ENCODE peak calls at places on chromosomes 1 and 21, in six cellular contexts. L, T, C, P, S and Y are unnamed samples.

GRCh38 chr1:19925342-19926070 is 2.1 kb upstream of the PLA2G2E start:
- DNase-seq in L (no peak), T (no peak), C (peak; percentile 98), P (no peak), S (no peak), Y (no peak)

GRCh38 chr1:234973426-234974250 is 155.0 kb downstream of the TOMM20 start:
- DNase-seq in L (no peak), T (no peak), C (no peak), P (no peak), S (no peak), Y (no peak)

GRCh38 chr21:36694593-36695282 is 4.2 kb upstream of the SIM2 start:
- DNase-seq in L (peak; percentile 10), T (no peak), C (no peak), P (peak; percentile 51), S (no peak), Y (no peak)

GRCh38 chr1:147669475-147670318 is 627 bp downstream of the ACP6 start:
- DNase-seq in L (peak; percentile 29), T (no peak), C (peak; percentile 39), P (peak; percentile 77), S (no peak), Y (peak; percentile 29)

GRCh38 chr1:21852282-21853129 is 40.4 kb downstream of the LDLRAD2 start:
- DNase-seq in L (peak; percentile 86), T (peak; percentile 54), C (no peak), P (no peak), S (no peak), Y (peak; percentile 69)

GRCh38 chr1:58768971-58769808 is 14.7 kb downstream of the JUN start:
- DNase-seq in L (no peak), T (no peak), C (peak; percentile 56), P (peak; percentile 98), S (peak; percentile 74), Y (no peak)

GRCh38 chr1:89896105-89896942 is 75.5 kb downstream of the LRRC8D start:
- DNase-seq in L (no peak), T (no peak), C (no peak), P (no peak), S (peak; percentile 89), Y (no peak)

GRCh38 chr1:183270541-183271141 is 84.6 kb downstream of the LAMC2 start:
- DNase-seq in L (no peak), T (no peak), C (no peak), P (no peak), S (no peak), Y (no peak)

GRCh38 chr1:222654849-222655248 is 37.0 kb downstream of the MIA3 start:
- DNase-seq in L (peak; percentile 22), T (peak; percentile 72), C (no peak), P (no peak), S (no peak), Y (no peak)

GRCh38 chr1:56151402-56151801 is 428.0 kb downstream of the PLPP3 start:
- DNase-seq in L (no peak), T (no peak), C (no peak), P (no peak), S (no peak), Y (no peak)

GRCh38 chr1:178004926-178005391 is 35.1 kb upstream of the SEC16B start:
- DNase-seq in L (no peak), T (no peak), C (no peak), P (no peak), S (no peak), Y (no peak)

GRCh38 chr1:24735619-24736375 is 9.4 kb upstream of the CLIC4 start:
- DNase-seq in L (no peak), T (no peak), C (no peak), P (no peak), S (no peak), Y (no peak)

GRCh38 chr1:50852889-50853288 is 107.2 kb downstream of the FAF1 start:
- DNase-seq in L (no peak), T (no peak), C (no peak), P (no peak), S (no peak), Y (no peak)

GRCh38 chr21:34061983-34062382 is 11.4 kb upstream of the MRPS6 start:
- DNase-seq in L (no peak), T (no peak), C (no peak), P (no peak), S (peak; percentile 76), Y (no peak)

GRCh38 chr21:33028759-33029511 is 3.2 kb downstream of the OLIG2 start:
- DNase-seq in L (no peak), T (no peak), C (no peak), P (peak; percentile 48), S (no peak), Y (no peak)

GRCh38 chr1:114670083-114671010 is 498 bp upstream of the DENND2C start:
- DNase-seq in L (peak; percentile 87), T (peak; percentile 33), C (peak; percentile 81), P (peak; percentile 90), S (peak; percentile 100), Y (peak; percentile 85)

GRCh38 chr1:178267646-178268094 is 173.8 kb downstream of the RASAL2 start:
- DNase-seq in L (no peak), T (no peak), C (no peak), P (no peak), S (no peak), Y (no peak)

GRCh38 chr1:201648066-201648910 is 109.4 kb downstream of the NAV1 start:
- DNase-seq in L (no peak), T (no peak), C (no peak), P (peak; percentile 71), S (peak; percentile 76), Y (no peak)

GRCh38 chr1:215360786-215361185 is 206.3 kb upstream of the KCTD3 start:
- DNase-seq in L (no peak), T (no peak), C (no peak), P (no peak), S (no peak), Y (no peak)

GRCh38 chr1:5108740-5109139 is 454.3 kb downstream of the AJAP1 start:
- DNase-seq in L (no peak), T (no peak), C (no peak), P (no peak), S (no peak), Y (no peak)

GRCh38 chr21:42404534-42404933 is 832 bp downstream of the UBASH3A start:
- DNase-seq in L (no peak), T (no peak), C (no peak), P (no peak), S (no peak), Y (no peak)

GRCh38 chr1:24742090-24742938 is 2.9 kb upstream of the CLIC4 start:
- DNase-seq in L (no peak), T (no peak), C (peak; percentile 39), P (no peak), S (peak; percentile 53), Y (no peak)

GRCh38 chr21:41378849-41379248 is 17.0 kb downstream of the MX2 start:
- DNase-seq in L (no peak), T (no peak), C (no peak), P (no peak), S (no peak), Y (no peak)

GRCh38 chr21:32499249-32500055 is 85.9 kb downstream of the TCP10L start:
- DNase-seq in L (no peak), T (no peak), C (no peak), P (no peak), S (no peak), Y (no peak)

GRCh38 chr1:218686258-218686657 is 341.1 kb downstream of the TGFB2 start:
- DNase-seq in L (no peak), T (no peak), C (no peak), P (no peak), S (no peak), Y (no peak)

GRCh38 chr1:173392895-173393654 is 84.1 kb upstream of the PRDX6 start:
- DNase-seq in L (no peak), T (no peak), C (no peak), P (no peak), S (no peak), Y (no peak)

GRCh38 chr1:25642710-25643109 is 26.1 kb downstream of the MAN1C1 start:
- DNase-seq in L (peak; percentile 42), T (peak; percentile 44), C (no peak), P (peak; percentile 10), S (no peak), Y (no peak)

GRCh38 chr1:101203812-101204540 is 32.8 kb upstream of the S1PR1 start:
- DNase-seq in L (no peak), T (no peak), C (no peak), P (no peak), S (no peak), Y (no peak)

GRCh38 chr1:234409328-234409727 is 36.1 kb downstream of the COA6 start:
- DNase-seq in L (no peak), T (no peak), C (no peak), P (no peak), S (no peak), Y (no peak)

GRCh38 chr1:59292557-59292956 is 4.3 kb upstream of the FGGY start:
- DNase-seq in L (no peak), T (peak; percentile 34), C (peak; percentile 84), P (no peak), S (no peak), Y (no peak)

GRCh38 chr1:34597877-34598514 is 156.9 kb upstream of the GJB5 start:
- DNase-seq in L (peak; percentile 58), T (peak; percentile 41), C (peak; percentile 32), P (peak; percentile 96), S (peak; percentile 78), Y (peak; percentile 55)

GRCh38 chr1:27003745-27004470 is 8.7 kb downstream of the TENT5B start:
- DNase-seq in L (no peak), T (no peak), C (peak; percentile 85), P (peak; percentile 56), S (no peak), Y (no peak)
- TF ChIP-seq POLR2A in L (no peak), T (no peak), C (no peak), P (peak; percentile 15), S (no peak), Y (no peak)

GRCh38 chr1:41361028-41361494 is at the start of gene FOXO6:
- DNase-seq in L (peak; percentile 96), T (peak; percentile 49), C (peak; percentile 92), P (peak; percentile 99), S (peak; percentile 100), Y (peak; percentile 98)
- TF ChIP-seq POLR2AphosphoS5 in L (no peak), T (no peak), C (no peak), P (no peak), S (no peak), Y (no peak)

GRCh38 chr1:230548357-230548756 is 93.9 kb upstream of the COG2 start:
- DNase-seq in L (no peak), T (no peak), C (no peak), P (no peak), S (no peak), Y (no peak)
- TF ChIP-seq TAF1 in L (no peak), T (no peak), C (no peak), P (no peak), S (no peak), Y (no peak)

DNA sequence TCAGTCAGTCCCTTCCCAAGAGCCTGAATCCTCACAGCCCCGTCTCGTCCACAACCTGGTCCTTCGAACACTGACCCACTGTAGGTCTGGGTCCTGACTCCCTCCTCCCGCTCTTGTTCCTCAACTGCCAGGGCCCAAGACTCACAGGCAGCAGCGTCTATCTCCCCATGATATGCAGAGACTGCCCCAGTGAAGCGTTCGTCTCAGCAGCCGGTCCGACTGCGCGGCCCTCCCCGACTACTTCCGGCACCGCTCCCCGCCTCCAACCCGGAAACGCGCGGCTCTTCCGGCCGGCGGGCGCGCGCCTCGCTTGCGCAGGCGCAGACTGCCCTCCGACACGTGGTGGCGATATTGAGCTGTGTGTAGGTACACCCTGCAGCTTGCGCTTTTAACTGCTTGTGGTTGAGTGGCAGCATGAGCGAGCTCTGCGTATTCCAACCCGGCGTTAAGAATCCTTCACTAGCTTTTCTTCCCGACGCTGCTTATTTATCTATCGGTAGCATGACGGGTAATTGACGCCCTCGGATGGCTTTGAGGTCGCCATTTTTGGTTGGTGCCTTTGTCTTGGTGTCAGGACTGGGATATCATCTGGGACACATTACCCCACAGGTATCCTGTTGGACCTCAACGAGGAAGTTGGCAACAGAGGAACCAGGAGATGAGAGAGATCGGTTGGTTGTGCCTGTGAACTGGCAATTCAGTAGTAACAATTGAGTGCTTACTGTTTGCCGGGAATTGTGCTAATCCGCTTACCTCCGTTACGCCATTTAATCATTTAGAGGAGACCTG is at the start of gene TAF12:
- DNase-seq in L (peak; percentile 74), T (peak; percentile 93), C (peak; percentile 90), P (peak; percentile 87), S (peak; percentile 92), Y (peak; percentile 79)
- TF ChIP-seq POLR2A in L (peak; percentile 99), T (peak; percentile 99), C (peak; percentile 99), P (peak; percentile 94), S (peak; percentile 99), Y (peak; percentile 100)